ENCODE peak calls at places on chromosomes 5 and 9, in four cellular contexts. A, S, E and U are unnamed samples.

GRCh38 chr5:75536147-75536546 is 24.5 kb downstream of the POLK start:
- DNase-seq in A (no peak), E (no peak), S (no peak), U (no peak)

GRCh38 chr5:72141440-72142271 is 34.4 kb downstream of the MAP1B start:
- DNase-seq in E (peak; percentile 89), S (no peak), A (no peak), U (no peak)

GRCh38 chr5:88144219-88145040 is 124.2 kb downstream of the TMEM161B start:
- DNase-seq in E (no peak), S (no peak), A (no peak), U (no peak)

GRCh38 chr5:132608107-132608506 is 49.9 kb upstream of the IL13 start:
- DNase-seq in A (no peak), E (no peak), S (no peak), U (no peak)

GRCh38 chr5:111942661-111943401 is 185.8 kb upstream of the NREP start:
- DNase-seq in A (no peak), E (peak; percentile 22), S (no peak), U (no peak)

GRCh38 chr5:14035859-14036440 is 91.5 kb upstream of the DNAH5 start:
- DNase-seq in E (peak; percentile 100), S (no peak), A (no peak), U (no peak)

GRCh38 chr5:16626696-16627264 is 10.0 kb upstream of the RETREG1 start:
- DNase-seq in A (no peak), E (no peak), S (no peak), U (no peak)

GRCh38 chr9:134734270-134734669 is 92.7 kb downstream of the COL5A1 start:
- DNase-seq in A (no peak), E (peak; percentile 41), S (no peak), U (no peak)

GRCh38 chr5:111855356-111855755 is 98.4 kb upstream of the NREP start:
- DNase-seq in A (no peak), S (no peak), E (no peak), U (no peak)

GRCh38 chr9:94870793-94871558 is 144.5 kb downstream of the AOPEP start:
- DNase-seq in A (no peak), E (peak; percentile 67), S (peak; percentile 38), U (peak; percentile 70)

GRCh38 chr5:73318308-73318719 is 130.3 kb downstream of the FOXD1 start:
- DNase-seq in E (peak; percentile 42), A (no peak), S (no peak), U (no peak)

GRCh38 chr5:107672212-107673105 is 1.7 kb upstream of the EFNA5 start:
- DNase-seq in E (peak; percentile 92), A (peak; percentile 16), S (no peak), U (no peak)

GRCh38 chr9:77224750-77225312 is 47.5 kb downstream of the VPS13A start:
- DNase-seq in E (peak; percentile 48), S (no peak), A (no peak), U (no peak)

GRCh38 chr9:126788631-126789349 is 16.1 kb upstream of the ZBTB43 start:
- DNase-seq in A (no peak), S (no peak), E (peak; percentile 79), U (no peak)

GRCh38 chr5:74684900-74685851 is at the start of gene HEXB:
- DNase-seq in E (peak; percentile 96), S (peak; percentile 70), A (peak; percentile 60), U (peak; percentile 75)

GRCh38 chr5:2899311-2899710 is 147.8 kb upstream of the IRX2 start:
- DNase-seq in E (no peak), A (no peak), S (no peak), U (no peak)

GRCh38 chr5:34959323-34959722 is 30.0 kb downstream of the DNAJC21 start:
- DNase-seq in E (peak; percentile 73), S (no peak), A (peak; percentile 22), U (no peak)

GRCh38 chr9:16675131-16675530 is 195.3 kb downstream of the BNC2 start:
- DNase-seq in E (peak; percentile 49), S (no peak), A (no peak), U (no peak)

GRCh38 chr9:134502261-134503211 is 139.1 kb upstream of the COL5A1 start:
- DNase-seq in S (no peak), A (no peak), E (peak; percentile 96), U (no peak)

GRCh38 chr5:143874312-143874711 is 62.4 kb downstream of the HMHB1 start:
- DNase-seq in S (no peak), A (no peak), E (peak; percentile 26), U (no peak)

GRCh38 chr9:91776409-91777365 is 173.3 kb downstream of the ROR2 start:
- DNase-seq in A (no peak), S (no peak), E (no peak), U (no peak)

GRCh38 chr5:10354048-10354872 is 765 bp downstream of the MARCHF6 start:
- DNase-seq in A (no peak), S (peak; percentile 14), E (peak; percentile 71), U (no peak)

GRCh38 chr5:107651326-107651725 is 19.4 kb downstream of the EFNA5 start:
- DNase-seq in S (no peak), E (no peak), A (no peak), U (no peak)

GRCh38 chr5:38725419-38725865 is 120.4 kb upstream of the OSMR start:
- DNase-seq in S (no peak), A (no peak), E (no peak), U (no peak)

GRCh38 chr5:93403529-93403928 is 177.5 kb downstream of the NR2F1-AS1 start:
- DNase-seq in S (no peak), A (no peak), E (no peak), U (no peak)

GRCh38 chr9:93064392-93065124 is 6.1 kb downstream of the SUSD3 start:
- DNase-seq in E (no peak), A (peak; percentile 92), S (peak; percentile 83), U (peak; percentile 86)

GRCh38 chr5:5969942-5970483 is 408.3 kb downstream of the MED10 start:
- DNase-seq in A (no peak), S (no peak), E (no peak), U (no peak)

GRCh38 chr5:160165137-160166068 is 46.2 kb upstream of the PWWP2A start:
- DNase-seq in S (no peak), A (no peak), E (peak; percentile 99), U (no peak)

GRCh38 chr5:154831451-154831850 is 19.0 kb downstream of the FAXDC2 start:
- DNase-seq in E (no peak), S (no peak), A (no peak), U (no peak)

GRCh38 chr5:125550237-125550636 is 803.8 kb upstream of the ZNF608 start:
- DNase-seq in A (no peak), S (no peak), E (no peak), U (no peak)